ENCODE peak calls at places on chromosome 19, in four cellular contexts. E is pancreas, A is ascending aorta, U is neuronal stem cell. L is an unnamed sample.

GRCh38 chr19:34429553-34429952 is 1.4 kb downstream of the UBA2 start:
- DNase-seq in U (no peak), E (no peak), A (no peak), L (no peak)

GRCh38 chr19:29006057-29006735 is 206.8 kb downstream of the UQCRFS1 start:
- DNase-seq in A (no peak), U (no peak), E (no peak), L (no peak)

GRCh38 chr19:45103200-45103624 is 10.2 kb downstream of the PPP1R37 start:
- DNase-seq in U (no peak), A (no peak), E (no peak), L (no peak)

GRCh38 chr19:44212865-44213346 is 574 bp downstream of the ZNF227 start:
- DNase-seq in A (no peak), U (no peak), E (no peak), L (no peak)

GRCh38 chr19:53553159-53553558 is 15.2 kb downstream of the ZNF331 start:
- DNase-seq in U (no peak), E (no peak), A (no peak), L (no peak)

GRCh38 chr19:51692065-51692915 is 840 bp upstream of the SPACA6 start:
- DNase-seq in E (peak), A (no peak), U (no peak), L (no peak)

GRCh38 chr19:6378036-6378435 is 2.3 kb upstream of the PSPN start:
- DNase-seq in U (no peak), A (no peak), E (no peak), L (no peak)

GRCh38 chr19:29121684-29122083 is 91.3 kb downstream of the UQCRFS1 start:
- DNase-seq in U (no peak), A (no peak), E (no peak), L (no peak)

GRCh38 chr19:31674503-31675186 is 325.4 kb upstream of the TSHZ3 start:
- DNase-seq in U (no peak), A (no peak), E (no peak), L (no peak)

GRCh38 chr19:10816691-10817090 is 19.3 kb downstream of the TMED1 start:
- DNase-seq in A (no peak), U (no peak), E (no peak), L (no peak)

DNA sequence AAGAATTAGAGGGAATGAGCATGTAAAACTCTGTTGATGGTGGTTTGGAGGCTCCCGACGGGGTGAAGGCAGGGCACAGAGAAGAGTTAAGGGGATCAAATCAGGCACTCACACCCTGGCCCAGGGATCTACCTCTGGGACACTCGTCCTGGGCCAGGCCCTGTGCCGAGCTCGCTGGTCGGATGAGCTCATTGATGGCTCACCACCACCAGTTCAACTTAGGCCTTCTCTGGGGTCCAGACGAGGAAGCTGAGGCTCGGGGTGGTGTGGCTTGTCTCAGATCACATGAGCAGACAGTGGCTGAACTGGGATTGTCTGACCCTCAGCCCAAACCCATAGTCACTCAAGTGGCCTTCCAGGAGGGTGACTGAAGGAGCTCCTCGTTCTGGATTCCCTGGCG is 1.6 kb downstream of the NACC1 start:
- DNase-seq in E (no peak), U (no peak), A (no peak), L (no peak)
- H3K27ac ChIP-seq in E (no peak), U (no peak), A (peak), L (no peak)

GRCh38 chr19:18020212-18021067 is 12.5 kb downstream of the ARRDC2 start:
- DNase-seq in E (peak), A (peak), U (no peak), L (peak)

GRCh38 chr19:18013621-18014111 is 5.7 kb downstream of the ARRDC2 start:
- DNase-seq in U (no peak), E (no peak), A (no peak), L (no peak)

GRCh38 chr19:18021121-18021755 is 13.3 kb downstream of the ARRDC2 start:
- DNase-seq in U (no peak), E (peak), A (peak), L (peak)

GRCh38 chr19:18014197-18014596 is 6.2 kb downstream of the ARRDC2 start:
- DNase-seq in A (no peak), U (no peak), E (no peak), L (no peak)

GRCh38 chr19:18017275-18018083 is 9.5 kb downstream of the ARRDC2 start:
- DNase-seq in A (no peak), U (no peak), E (no peak), L (no peak)
- H3K27ac ChIP-seq in A (peak), U (no peak), E (peak), L (peak)

GRCh38 chr19:1388637-1389026 is 4.9 kb downstream of the NDUFS7 start:
- DNase-seq in U (no peak), E (no peak), A (no peak), L (no peak)

GRCh38 chr19:1389033-1389940 is 5.6 kb downstream of the NDUFS7 start:
- DNase-seq in A (no peak), U (no peak), E (no peak), L (no peak)

GRCh38 chr19:1387684-1388636 is 4.3 kb downstream of the NDUFS7 start:
- DNase-seq in U (no peak), E (no peak), A (no peak), L (no peak)

GRCh38 chr19:1385816-1386215 is 2.1 kb downstream of the NDUFS7 start:
- DNase-seq in E (no peak), A (no peak), U (no peak), L (no peak)

DNA sequence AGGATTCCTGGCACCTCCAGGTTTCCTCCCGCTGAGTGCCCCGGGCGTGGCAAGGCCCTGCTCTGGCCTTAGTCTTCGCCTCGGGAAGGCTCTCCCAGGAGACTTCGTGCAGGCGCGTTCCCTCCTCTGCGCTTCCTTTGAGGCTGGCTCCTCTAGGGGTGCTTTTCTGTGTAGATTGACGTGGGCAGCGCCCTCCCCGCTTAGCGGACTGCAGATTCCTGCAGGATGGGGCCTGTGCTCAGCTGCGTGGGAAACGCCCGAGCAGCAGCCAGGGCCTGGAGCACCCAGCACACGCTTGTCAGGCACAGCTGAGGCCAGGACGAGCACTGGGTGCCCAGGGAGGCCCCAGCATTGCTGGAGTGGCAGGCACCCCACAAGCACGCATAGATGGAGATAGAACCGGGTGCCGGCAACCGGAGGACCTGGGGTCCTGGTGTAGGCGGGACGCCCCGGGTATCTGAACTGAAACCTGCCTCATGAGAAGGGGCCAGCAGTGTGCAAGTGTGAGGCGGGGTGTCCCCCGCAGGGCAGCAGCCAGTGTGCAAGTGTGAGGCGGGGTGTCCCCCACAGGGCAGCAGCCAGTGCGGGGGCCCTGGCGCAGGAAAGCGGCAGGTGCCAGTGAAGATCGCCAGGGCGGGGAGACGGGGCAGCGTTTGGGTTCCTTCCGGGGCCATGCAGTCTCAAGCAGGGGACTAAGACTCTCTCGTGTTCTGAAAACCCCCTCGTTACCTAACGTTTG is 3.4 kb downstream of the NDUFS7 start:
- DNase-seq in U (no peak), E (no peak), A (no peak), L (no peak)
- H3K27ac ChIP-seq in U (no peak), E (no peak), A (no peak), L (no peak)

GRCh38 chr19:1411255-1412191 is 4.1 kb downstream of the DAZAP1 start:
- DNase-seq in U (no peak), E (peak), A (no peak), L (peak)

GRCh38 chr19:1410789-1411188 is 3.4 kb downstream of the DAZAP1 start:
- DNase-seq in A (no peak), E (no peak), U (no peak), L (no peak)

GRCh38 chr19:1409204-1410005 is 2.0 kb downstream of the DAZAP1 start:
- DNase-seq in E (peak), A (no peak), U (no peak), L (no peak)

GRCh38 chr19:1408300-1409203 is 1.2 kb downstream of the DAZAP1 start:
- DNase-seq in U (peak), A (no peak), E (peak), L (peak)

DNA sequence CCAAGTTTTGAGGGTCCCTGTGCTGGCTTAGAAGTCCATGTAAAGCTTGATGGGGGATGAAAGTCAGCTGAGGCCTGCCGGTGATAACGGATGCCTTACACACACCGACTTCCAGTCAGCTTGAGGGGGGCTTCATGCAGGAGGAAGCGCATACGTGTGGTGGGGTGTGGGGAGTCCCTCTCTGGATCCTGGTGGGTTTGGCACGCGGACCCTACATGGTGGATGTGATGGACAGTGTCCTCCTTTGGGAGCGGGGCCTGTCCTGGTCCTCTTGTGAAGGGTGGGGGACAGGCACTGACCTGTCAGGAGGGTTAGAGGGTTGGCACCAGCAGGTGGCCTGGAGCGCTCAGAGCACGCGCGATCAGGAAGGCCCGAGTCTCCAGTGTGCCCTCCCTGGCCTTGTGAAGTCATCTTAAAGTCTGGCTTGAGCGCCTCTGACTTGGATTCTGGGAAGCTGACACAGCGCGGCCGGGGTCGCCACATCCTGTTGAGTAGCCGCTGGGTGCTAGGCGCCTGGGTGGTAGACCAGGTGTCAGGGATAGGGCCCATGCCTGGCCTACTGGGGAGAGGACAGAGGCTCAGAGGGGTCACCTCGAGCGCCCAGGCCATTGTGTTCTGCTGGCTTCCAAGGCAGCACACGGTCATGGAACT is 2.9 kb downstream of the DAZAP1 start:
- DNase-seq in A (no peak), U (no peak), E (peak), L (no peak)
- H3K27ac ChIP-seq in A (peak), U (no peak), E (no peak), L (peak)

GRCh38 chr19:46944123-46944718 is 75.4 kb upstream of the NPAS1 start:
- DNase-seq in E (no peak), U (no peak), A (no peak), L (no peak)

GRCh38 chr19:46945668-46946067 is 74.0 kb upstream of the NPAS1 start:
- DNase-seq in A (peak), E (no peak), U (no peak), L (no peak)

GRCh38 chr19:46946090-46946489 is 73.5 kb upstream of the NPAS1 start:
- DNase-seq in A (no peak), U (no peak), E (no peak), L (no peak)

GRCh38 chr19:46944918-46945628 is 74.6 kb upstream of the NPAS1 start:
- DNase-seq in E (peak), A (peak), U (peak), L (peak)

DNA sequence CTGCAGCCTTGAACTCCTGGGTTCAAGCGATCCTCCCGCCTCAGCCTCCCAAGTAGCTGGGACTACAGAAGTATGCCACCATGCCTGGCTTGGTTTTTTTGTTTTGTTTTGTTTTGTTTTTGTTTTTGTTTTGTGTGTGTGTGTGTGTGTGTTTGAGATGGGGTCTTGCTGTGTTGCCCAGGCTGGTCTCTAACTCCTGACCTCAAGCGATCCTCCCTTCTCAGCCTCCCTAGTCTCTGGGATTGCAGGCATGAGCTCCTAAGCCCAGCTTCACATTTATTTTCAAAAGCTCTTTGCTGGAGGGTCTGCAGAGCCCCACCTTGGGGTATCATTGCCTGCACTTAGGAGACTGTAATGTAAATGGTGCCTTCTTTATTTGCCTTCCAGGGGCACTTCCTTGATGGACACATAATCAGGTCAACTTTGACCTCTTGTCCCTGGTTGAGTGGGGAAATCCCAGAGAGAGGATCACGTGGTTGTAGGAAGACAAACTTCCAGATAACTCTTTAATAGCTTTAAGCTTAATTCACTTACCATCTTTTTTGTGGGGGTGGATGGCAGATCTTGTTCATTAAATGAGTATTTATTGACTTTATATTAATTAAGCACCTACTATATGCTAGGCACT is 72.9 kb upstream of the NPAS1 start:
- DNase-seq in A (no peak), E (no peak), U (no peak), L (no peak)
- H3K27ac ChIP-seq in A (peak), E (no peak), U (no peak), L (no peak)

GRCh38 chr19:38049105-38049649 is 142.2 kb downstream of the SIPA1L3 start:
- DNase-seq in U (no peak), E (no peak), A (no peak), L (no peak)
- H3K27ac ChIP-seq in U (no peak), E (peak), A (no peak), L (peak)

L was measured in lung.